ENCODE peak calls at places on chromosomes 7 and 10, in eight cellular contexts. One of them, this sample, is unnamed.

GRCh38 chr7:39027491-39027890 is 49.8 kb downstream of the POU6F2 start:
- DNase-seq in SJCRH30: no peak
- DNase-seq in heart left ventricle: no peak
- DNase-seq in pancreas: no peak
- DNase-seq in suprapubic skin: no peak
- DNase-seq in cardiac muscle cell: no peak
- DNase-seq in sigmoid colon: no peak
- DNase-seq in Panc1: no peak
- DNase-seq in this sample: no peak

GRCh38 chr10:72086466-72087391 is 1.6 kb downstream of the SPOCK2 start:
- DNase-seq in SJCRH30: no peak
- DNase-seq in heart left ventricle: peak; percentile 61
- DNase-seq in pancreas: no peak
- DNase-seq in suprapubic skin: no peak
- DNase-seq in cardiac muscle cell: peak; percentile 43
- DNase-seq in sigmoid colon: no peak
- DNase-seq in Panc1: no peak
- DNase-seq in this sample: no peak

GRCh38 chr10:101506829-101507228 is 81.2 kb downstream of the POLL start:
- DNase-seq in SJCRH30: no peak
- DNase-seq in heart left ventricle: no peak
- DNase-seq in pancreas: no peak
- DNase-seq in suprapubic skin: no peak
- DNase-seq in cardiac muscle cell: no peak
- DNase-seq in sigmoid colon: no peak
- DNase-seq in Panc1: no peak
- DNase-seq in this sample: no peak

GRCh38 chr10:99672884-99673283 is 13.6 kb downstream of the ENTPD7 start:
- DNase-seq in SJCRH30: no peak
- DNase-seq in heart left ventricle: no peak
- DNase-seq in pancreas: no peak
- DNase-seq in suprapubic skin: no peak
- DNase-seq in cardiac muscle cell: no peak
- DNase-seq in sigmoid colon: no peak
- DNase-seq in Panc1: no peak
- DNase-seq in this sample: no peak

GRCh38 chr10:98295907-98296306 is 27.9 kb upstream of the LOXL4 start:
- DNase-seq in SJCRH30: peak; percentile 67
- DNase-seq in heart left ventricle: no peak
- DNase-seq in pancreas: no peak
- DNase-seq in suprapubic skin: no peak
- DNase-seq in cardiac muscle cell: no peak
- DNase-seq in sigmoid colon: no peak
- DNase-seq in Panc1: no peak
- DNase-seq in this sample: no peak

GRCh38 chr10:28853195-28853594 is 175.9 kb downstream of the BAMBI start:
- DNase-seq in SJCRH30: peak; percentile 13
- DNase-seq in heart left ventricle: no peak
- DNase-seq in pancreas: no peak
- DNase-seq in suprapubic skin: no peak
- DNase-seq in cardiac muscle cell: peak; percentile 10
- DNase-seq in sigmoid colon: no peak
- DNase-seq in Panc1: no peak
- DNase-seq in this sample: peak; percentile 48

GRCh38 chr7:32219416-32219815 is 149.2 kb upstream of the PDE1C start:
- DNase-seq in SJCRH30: no peak
- DNase-seq in heart left ventricle: no peak
- DNase-seq in pancreas: no peak
- DNase-seq in suprapubic skin: no peak
- DNase-seq in cardiac muscle cell: no peak
- DNase-seq in sigmoid colon: no peak
- DNase-seq in Panc1: no peak
- DNase-seq in this sample: no peak

GRCh38 chr10:8825611-8826010 is 771.1 kb downstream of the GATA3 start:
- DNase-seq in SJCRH30: no peak
- DNase-seq in heart left ventricle: no peak
- DNase-seq in pancreas: no peak
- DNase-seq in suprapubic skin: no peak
- DNase-seq in cardiac muscle cell: no peak
- DNase-seq in sigmoid colon: no peak
- DNase-seq in Panc1: no peak
- DNase-seq in this sample: no peak

GRCh38 chr10:125064681-125065492 is 95.5 kb downstream of the CTBP2 start:
- DNase-seq in SJCRH30: no peak
- DNase-seq in heart left ventricle: no peak
- DNase-seq in pancreas: no peak
- DNase-seq in suprapubic skin: no peak
- DNase-seq in cardiac muscle cell: no peak
- DNase-seq in sigmoid colon: no peak
- DNase-seq in Panc1: no peak
- DNase-seq in this sample: peak; percentile 98

GRCh38 chr7:19369182-19369581 is 224.0 kb upstream of the FERD3L start:
- DNase-seq in SJCRH30: no peak
- DNase-seq in heart left ventricle: no peak
- DNase-seq in pancreas: no peak
- DNase-seq in suprapubic skin: no peak
- DNase-seq in cardiac muscle cell: no peak
- DNase-seq in sigmoid colon: no peak
- DNase-seq in Panc1: no peak
- DNase-seq in this sample: no peak

GRCh38 chr7:117097860-117098259 is 144.6 kb downstream of the ST7 start:
- DNase-seq in SJCRH30: no peak
- DNase-seq in heart left ventricle: no peak
- DNase-seq in pancreas: no peak
- DNase-seq in suprapubic skin: no peak
- DNase-seq in cardiac muscle cell: no peak
- DNase-seq in sigmoid colon: no peak
- DNase-seq in Panc1: no peak
- DNase-seq in this sample: no peak
- H3K4me3 ChIP-seq in SJCRH30: no peak overlapping the region
- H3K4me3 ChIP-seq in heart left ventricle: no peak overlapping the region
- H3K4me3 ChIP-seq in pancreas: no peak overlapping the region
- H3K4me3 ChIP-seq in suprapubic skin: no peak overlapping the region
- H3K4me3 ChIP-seq in cardiac muscle cell: no peak overlapping the region
- H3K4me3 ChIP-seq in sigmoid colon: no peak overlapping the region
- H3K4me3 ChIP-seq in Panc1: no peak overlapping the region
- H3K4me3 ChIP-seq in this sample: no peak overlapping the region

DNA sequence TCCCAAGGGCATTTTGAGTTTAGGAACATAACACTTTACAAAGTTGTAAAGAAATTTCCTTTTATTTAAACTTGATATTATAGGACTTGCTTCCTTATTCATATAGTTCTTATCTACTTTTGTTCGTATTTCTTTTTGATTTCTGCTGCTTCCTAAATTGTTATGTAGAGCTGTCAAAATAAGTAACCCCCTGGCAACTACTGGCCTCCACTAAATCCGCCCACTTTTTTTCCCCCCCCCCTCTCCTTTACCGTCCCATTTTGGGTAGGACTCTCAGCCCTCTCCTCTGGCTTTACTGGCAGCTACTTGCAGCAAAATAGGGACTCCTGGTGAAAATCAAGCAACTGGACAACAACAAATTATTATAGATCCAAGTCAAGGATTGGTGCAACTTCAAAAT is 1.1 kb downstream of the SP4 start:
- DNase-seq in SJCRH30: peak; percentile 24
- DNase-seq in heart left ventricle: no peak
- DNase-seq in pancreas: no peak
- DNase-seq in suprapubic skin: no peak
- DNase-seq in cardiac muscle cell: no peak
- DNase-seq in sigmoid colon: no peak
- DNase-seq in Panc1: no peak
- DNase-seq in this sample: no peak
- H3K4me3 ChIP-seq in SJCRH30: peak overlapping the region; percentile 86
- H3K4me3 ChIP-seq in heart left ventricle: peak overlapping the region; percentile 91
- H3K4me3 ChIP-seq in pancreas: no peak overlapping the region
- H3K4me3 ChIP-seq in suprapubic skin: peak overlapping the region; percentile 86
- H3K4me3 ChIP-seq in cardiac muscle cell: peak overlapping the region; percentile 42
- H3K4me3 ChIP-seq in sigmoid colon: peak overlapping the region; percentile 87
- H3K4me3 ChIP-seq in Panc1: peak overlapping the region; percentile 90
- H3K4me3 ChIP-seq in this sample: peak overlapping the region; percentile 75

GRCh38 chr7:142796001-142796500 is 25.3 kb downstream of the PRSS2 start:
- DNase-seq in SJCRH30: no peak
- DNase-seq in heart left ventricle: no peak
- DNase-seq in pancreas: no peak
- DNase-seq in suprapubic skin: peak; percentile 48
- DNase-seq in cardiac muscle cell: no peak
- DNase-seq in sigmoid colon: no peak
- DNase-seq in Panc1: no peak
- DNase-seq in this sample: no peak
- H3K4me3 ChIP-seq in SJCRH30: no peak overlapping the region
- H3K4me3 ChIP-seq in heart left ventricle: peak overlapping the region; percentile 50
- H3K4me3 ChIP-seq in pancreas: no peak overlapping the region
- H3K4me3 ChIP-seq in suprapubic skin: no peak overlapping the region
- H3K4me3 ChIP-seq in cardiac muscle cell: no peak overlapping the region
- H3K4me3 ChIP-seq in sigmoid colon: peak overlapping the region; percentile 43
- H3K4me3 ChIP-seq in Panc1: no peak overlapping the region
- H3K4me3 ChIP-seq in this sample: no peak overlapping the region

DNA sequence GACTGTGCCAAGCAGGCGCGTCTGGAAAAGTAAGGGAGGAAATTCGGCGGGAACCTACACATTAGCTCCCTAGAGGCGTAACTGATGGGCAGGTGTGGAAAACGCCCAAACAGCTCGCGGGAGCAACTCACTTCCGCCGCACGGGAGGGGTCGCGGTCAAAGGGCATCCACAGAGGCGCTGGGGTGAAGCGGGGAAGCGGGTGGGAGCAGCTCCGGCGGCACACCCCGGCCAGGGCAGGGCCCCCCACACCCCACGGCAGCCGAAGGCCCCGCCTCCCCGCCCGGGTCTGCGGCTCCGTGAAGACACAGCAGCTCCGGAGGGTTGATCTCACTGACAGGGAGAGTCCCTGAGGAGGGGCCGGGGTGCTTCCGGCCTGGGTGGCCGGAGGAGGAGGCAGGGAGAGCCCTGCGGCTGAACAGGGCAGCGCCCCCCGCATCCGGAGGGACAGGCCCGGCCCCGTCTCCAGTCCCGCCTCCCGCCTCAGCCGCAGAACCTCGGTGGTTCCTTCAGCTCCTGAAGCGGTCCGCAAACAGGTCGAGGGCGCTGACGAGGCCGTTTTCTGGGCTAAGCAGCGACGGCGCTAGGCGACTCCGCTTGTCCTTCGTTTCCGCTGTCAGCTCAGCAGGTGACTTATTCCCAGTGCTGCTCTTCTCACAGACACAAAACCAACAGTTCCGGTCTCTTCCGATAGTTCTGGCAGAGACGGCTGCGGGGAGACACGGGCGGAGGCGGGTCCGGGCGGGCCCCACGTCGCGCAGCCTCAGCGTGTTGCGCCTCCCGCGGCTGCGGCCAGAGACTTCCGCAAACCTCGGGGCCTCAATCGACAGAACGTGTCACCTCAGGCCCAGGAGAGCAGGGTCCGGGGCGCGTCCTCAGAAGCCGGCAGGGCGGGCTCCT is 276.1 kb downstream of the DNAJB6 start:
- DNase-seq in SJCRH30: no peak
- DNase-seq in heart left ventricle: peak; percentile 49
- DNase-seq in pancreas: no peak
- DNase-seq in suprapubic skin: no peak
- DNase-seq in cardiac muscle cell: no peak
- DNase-seq in sigmoid colon: peak; percentile 66
- DNase-seq in Panc1: no peak
- DNase-seq in this sample: no peak
- H3K4me3 ChIP-seq in SJCRH30: no peak overlapping the region
- H3K4me3 ChIP-seq in heart left ventricle: peak overlapping the region; percentile 57
- H3K4me3 ChIP-seq in pancreas: no peak overlapping the region
- H3K4me3 ChIP-seq in suprapubic skin: peak overlapping the region; percentile 46
- H3K4me3 ChIP-seq in cardiac muscle cell: no peak overlapping the region
- H3K4me3 ChIP-seq in sigmoid colon: peak overlapping the region; percentile 50
- H3K4me3 ChIP-seq in Panc1: no peak overlapping the region
- H3K4me3 ChIP-seq in this sample: peak overlapping the region; percentile 21

GRCh38 chr10:52778511-52779392 is 6.2 kb upstream of the MBL2 start:
- DNase-seq in SJCRH30: peak; percentile 28
- DNase-seq in heart left ventricle: no peak
- DNase-seq in pancreas: no peak
- DNase-seq in suprapubic skin: no peak
- DNase-seq in cardiac muscle cell: peak; percentile 17
- DNase-seq in sigmoid colon: no peak
- DNase-seq in Panc1: no peak
- DNase-seq in this sample: no peak
- H3K4me3 ChIP-seq in SJCRH30: no peak overlapping the region
- H3K4me3 ChIP-seq in heart left ventricle: no peak overlapping the region
- H3K4me3 ChIP-seq in pancreas: no peak overlapping the region
- H3K4me3 ChIP-seq in suprapubic skin: no peak overlapping the region
- H3K4me3 ChIP-seq in cardiac muscle cell: no peak overlapping the region
- H3K4me3 ChIP-seq in sigmoid colon: no peak overlapping the region
- H3K4me3 ChIP-seq in Panc1: no peak overlapping the region
- H3K4me3 ChIP-seq in this sample: no peak overlapping the region

DNA sequence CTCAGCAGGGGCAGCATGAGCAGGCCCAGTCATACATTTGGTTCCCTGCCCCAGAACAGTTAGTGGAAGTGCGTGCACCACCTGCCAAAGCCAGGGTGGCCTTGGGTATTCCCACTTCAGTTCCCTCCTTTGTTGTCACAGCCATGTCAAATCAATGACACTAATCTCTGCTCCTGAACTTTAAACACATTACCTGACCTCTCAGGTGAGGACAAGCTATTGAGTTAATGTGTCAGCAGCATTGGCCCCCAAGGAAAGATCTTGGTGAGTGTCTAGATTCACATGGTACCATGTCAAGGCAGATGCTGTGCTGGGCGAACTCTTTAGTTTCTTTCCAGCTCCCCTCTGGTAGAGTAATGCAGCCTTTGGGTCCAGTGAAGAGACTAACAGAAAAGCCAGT is 2.1 kb downstream of the CYP3A5 start:
- DNase-seq in SJCRH30: no peak
- DNase-seq in heart left ventricle: no peak
- DNase-seq in pancreas: no peak
- DNase-seq in suprapubic skin: no peak
- DNase-seq in cardiac muscle cell: no peak
- DNase-seq in sigmoid colon: no peak
- DNase-seq in Panc1: no peak
- DNase-seq in this sample: no peak
- H3K4me3 ChIP-seq in SJCRH30: no peak overlapping the region
- H3K4me3 ChIP-seq in heart left ventricle: no peak overlapping the region
- H3K4me3 ChIP-seq in pancreas: no peak overlapping the region
- H3K4me3 ChIP-seq in suprapubic skin: no peak overlapping the region
- H3K4me3 ChIP-seq in cardiac muscle cell: no peak overlapping the region
- H3K4me3 ChIP-seq in sigmoid colon: no peak overlapping the region
- H3K4me3 ChIP-seq in Panc1: no peak overlapping the region
- H3K4me3 ChIP-seq in this sample: peak overlapping the region; percentile 57

This sample was measured in epithelial cell of proximal tubule.